ENCODE peak calls at places on chromosomes 4 and X, in five cellular contexts. K, U, G, B and D are unnamed samples.
A peak's percentile ranks its signal among the peaks of the same experiment; 100 is the strongest.

GRCh38 chr4:105113800-105114199 is 32.9 kb upstream of the TET2 start:
- DNase-seq in U (no peak), G (no peak), K (no peak), B (no peak), D (no peak)

GRCh38 chr4:185213829-185214228 is 4.4 kb downstream of the SNX25 start:
- DNase-seq in U (no peak), G (no peak), B (no peak), K (no peak), D (no peak)

GRCh38 chrX:53316860-53317237 is 35.5 kb upstream of the IQSEC2 start:
- DNase-seq in K (no peak), U (no peak), G (no peak), B (no peak), D (no peak)

GRCh38 chrX:118171354-118171753 is 54.7 kb upstream of the KLHL13 start:
- DNase-seq in G (no peak), U (no peak), K (no peak), B (no peak), D (no peak)

GRCh38 chrX:71168134-71168533 is 23.5 kb downstream of the NLGN3 start:
- DNase-seq in G (no peak), B (no peak), K (no peak), U (no peak), D (no peak)

GRCh38 chrX:46840946-46841740 is 4.3 kb downstream of the RP2 start:
- DNase-seq in G (no peak), B (no peak), K (no peak), U (no peak), D (no peak)

GRCh38 chrX:15496809-15497208 is 3.7 kb upstream of the PIR start:
- DNase-seq in U (no peak), G (no peak), K (no peak), B (no peak), D (no peak)

GRCh38 chr4:147581601-147582350 is 35.4 kb upstream of the TMEM184C start:
- DNase-seq in U (peak; percentile 28), G (no peak), B (no peak), K (no peak), D (peak; percentile 87)

GRCh38 chrX:150200820-150201287 is 162.3 kb upstream of the MAMLD1 start:
- DNase-seq in K (peak; percentile 85), G (no peak), B (no peak), U (peak; percentile 98), D (peak; percentile 97)

GRCh38 chrX:105017641-105018040 is 202.9 kb downstream of the TEX13A start:
- DNase-seq in B (no peak), K (no peak), G (no peak), U (no peak), D (no peak)

GRCh38 chrX:2894885-2895292 is 34.2 kb downstream of the ARSD start:
- DNase-seq in U (peak; percentile 8), G (no peak), K (no peak), B (no peak), D (peak; percentile 23)

GRCh38 chr4:76341063-76341462 is 34.5 kb downstream of the STBD1 start:
- DNase-seq in G (no peak), B (no peak), U (peak; percentile 64), K (peak; percentile 5), D (peak; percentile 45)

GRCh38 chr4:94140998-94141397 is 66.7 kb upstream of the SMARCAD1 start:
- DNase-seq in U (no peak), G (no peak), K (no peak), B (no peak), D (no peak)